ENCODE peak calls at places on chromosomes 16 and 17, in eight cellular contexts. S is psoas muscle, C is ovary, K is keratinocyte, Z is lower leg skin, D is left ventricle myocardium inferior, B is GM23338, H is AG10803. V is an unnamed sample.
A peak's percentile ranks its signal among the peaks of the same experiment; 100 is the strongest.

GRCh38 chr16:74868501-74868900 is 93.9 kb upstream of the FA2H start:
- DNase-seq in D (no peak), Z (no peak), B (peak; percentile 39), S (no peak), K (no peak), H (peak; percentile 29), C (no peak), V (no peak)

GRCh38 chr17:8753976-8754440 is 4.3 kb downstream of the SPDYE4 start:
- DNase-seq in H (peak; percentile 25), B (peak; percentile 71), S (no peak), Z (no peak), D (no peak), C (no peak), K (no peak), V (no peak)

GRCh38 chr16:27728691-27729090 is 178.7 kb downstream of the KATNIP start:
- DNase-seq in B (no peak), S (peak; percentile 18), D (no peak), C (no peak), K (no peak), H (no peak), Z (no peak), V (no peak)

GRCh38 chr17:10265100-10265810 is 66.8 kb upstream of the GAS7 start:
- DNase-seq in Z (no peak), C (no peak), S (no peak), D (no peak), H (peak; percentile 94), K (no peak), B (no peak), V (no peak)

GRCh38 chr16:52446076-52446475 is 100.9 kb downstream of the TOX3 start:
- DNase-seq in H (no peak), K (no peak), C (no peak), B (no peak), D (no peak), Z (no peak), S (no peak), V (no peak)

GRCh38 chr17:2926019-2926650 is 129.9 kb downstream of the RAP1GAP2 start:
- DNase-seq in C (no peak), D (no peak), H (no peak), Z (no peak), B (no peak), K (peak; percentile 89), S (no peak), V (peak; percentile 42)

GRCh38 chr17:8664426-8665105 is 34.0 kb upstream of the MYH10 start:
- DNase-seq in K (no peak), H (no peak), C (no peak), S (no peak), Z (no peak), D (no peak), B (no peak), V (no peak)

GRCh38 chr17:40074871-40075215 is 12.1 kb downstream of the THRA start:
- DNase-seq in H (no peak), B (no peak), C (no peak), K (no peak), S (no peak), Z (no peak), D (no peak), V (no peak)

GRCh38 chr16:1887711-1888354 is 15.9 kb upstream of the MEIOB start:
- DNase-seq in C (no peak), Z (no peak), B (no peak), H (no peak), D (no peak), S (no peak), K (no peak), V (no peak)

GRCh38 chr16:1879477-1879876 is 7.5 kb upstream of the MEIOB start:
- DNase-seq in K (no peak), H (no peak), B (no peak), C (no peak), S (no peak), D (no peak), Z (no peak), V (no peak)

GRCh38 chr16:1884889-1885288 is 12.9 kb upstream of the MEIOB start:
- DNase-seq in B (peak; percentile 46), K (no peak), D (no peak), Z (no peak), H (no peak), C (no peak), S (no peak), V (no peak)

GRCh38 chr16:1890024-1890700 is 18.2 kb upstream of the MEIOB start:
- DNase-seq in K (no peak), D (no peak), H (no peak), C (no peak), Z (no peak), B (no peak), S (no peak), V (no peak)

DNA sequence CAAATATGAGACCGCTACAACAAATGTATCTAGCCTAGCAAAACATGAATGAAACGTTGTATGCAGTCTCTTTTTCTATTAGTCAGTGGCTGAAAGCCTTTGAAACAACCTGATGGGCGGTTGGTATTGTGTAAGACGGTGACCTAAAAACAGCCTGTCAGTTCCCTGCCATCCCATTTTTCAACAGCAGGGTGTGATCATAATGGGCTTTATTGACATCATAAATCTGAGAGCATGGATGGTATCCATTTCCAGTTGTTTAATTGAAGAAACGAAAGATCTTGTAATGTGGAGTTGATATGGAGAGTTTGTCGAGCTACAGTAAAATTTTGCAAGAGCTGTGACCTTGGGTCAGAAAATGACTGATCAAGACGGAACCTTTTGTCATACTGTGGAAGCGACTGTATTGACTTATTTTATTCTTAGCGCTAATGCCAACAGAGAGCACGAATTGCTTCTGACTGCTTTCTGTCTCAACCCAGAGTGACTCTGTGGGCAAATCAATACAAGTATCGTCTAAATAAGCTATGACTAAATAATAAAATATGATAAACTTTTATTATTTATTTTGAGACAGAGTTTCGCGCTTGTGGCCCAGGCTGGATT is 12.3 kb upstream of the MEIOB start:
- DNase-seq in K (no peak), C (no peak), Z (no peak), D (no peak), H (peak; percentile 8), S (no peak), B (peak; percentile 54), V (no peak)
- TF ChIP-seq CTCF in K (no peak), C (no peak), Z (no peak), D (peak; percentile 13), H (peak; percentile 23), S (no peak), B (peak; percentile 21), V (no peak)

GRCh38 chr16:88842308-88842756 is 14.4 kb downstream of the GALNS start:
- DNase-seq in B (no peak), K (no peak), D (no peak), H (no peak), Z (no peak), C (no peak), S (no peak), V (no peak)

GRCh38 chr16:88842806-88843205 is 13.9 kb downstream of the GALNS start:
- DNase-seq in S (no peak), B (no peak), Z (no peak), D (no peak), K (no peak), C (no peak), H (no peak), V (no peak)

GRCh38 chr16:88846088-88846487 is 10.7 kb downstream of the GALNS start:
- DNase-seq in D (no peak), S (no peak), H (no peak), C (no peak), B (no peak), Z (no peak), K (no peak), V (no peak)

GRCh38 chr16:88843256-88843655 is 13.5 kb downstream of the GALNS start:
- DNase-seq in C (no peak), K (no peak), S (no peak), B (no peak), D (no peak), H (no peak), Z (no peak), V (no peak)

GRCh38 chr16:88844412-88845118 is 12.2 kb downstream of the GALNS start:
- DNase-seq in S (no peak), K (no peak), C (no peak), Z (no peak), D (no peak), H (no peak), B (peak; percentile 60), V (no peak)
- TF ChIP-seq CTCF in S (no peak), K (peak; percentile 37), C (no peak), Z (no peak), D (no peak), H (no peak), B (peak; percentile 32), V (no peak)

GRCh38 chr17:1464186-1464585 is 8.2 kb upstream of the CRK start:
- DNase-seq in H (no peak), S (no peak), B (no peak), D (no peak), K (no peak), C (peak; percentile 32), Z (no peak), V (no peak)

GRCh38 chr17:1460233-1460632 is 4.2 kb upstream of the CRK start:
- DNase-seq in Z (peak; percentile 42), C (peak; percentile 55), B (no peak), K (no peak), H (peak; percentile 52), S (peak; percentile 95), D (peak; percentile 85), V (peak; percentile 92)

GRCh38 chr17:1461193-1461944 is 5.3 kb upstream of the CRK start:
- DNase-seq in H (peak; percentile 48), B (peak; percentile 55), S (no peak), K (no peak), D (no peak), Z (no peak), C (no peak), V (no peak)

GRCh38 chr17:1467258-1467657 is 11.2 kb upstream of the CRK start:
- DNase-seq in D (no peak), S (no peak), B (no peak), Z (no peak), C (no peak), K (no peak), H (no peak), V (no peak)

DNA sequence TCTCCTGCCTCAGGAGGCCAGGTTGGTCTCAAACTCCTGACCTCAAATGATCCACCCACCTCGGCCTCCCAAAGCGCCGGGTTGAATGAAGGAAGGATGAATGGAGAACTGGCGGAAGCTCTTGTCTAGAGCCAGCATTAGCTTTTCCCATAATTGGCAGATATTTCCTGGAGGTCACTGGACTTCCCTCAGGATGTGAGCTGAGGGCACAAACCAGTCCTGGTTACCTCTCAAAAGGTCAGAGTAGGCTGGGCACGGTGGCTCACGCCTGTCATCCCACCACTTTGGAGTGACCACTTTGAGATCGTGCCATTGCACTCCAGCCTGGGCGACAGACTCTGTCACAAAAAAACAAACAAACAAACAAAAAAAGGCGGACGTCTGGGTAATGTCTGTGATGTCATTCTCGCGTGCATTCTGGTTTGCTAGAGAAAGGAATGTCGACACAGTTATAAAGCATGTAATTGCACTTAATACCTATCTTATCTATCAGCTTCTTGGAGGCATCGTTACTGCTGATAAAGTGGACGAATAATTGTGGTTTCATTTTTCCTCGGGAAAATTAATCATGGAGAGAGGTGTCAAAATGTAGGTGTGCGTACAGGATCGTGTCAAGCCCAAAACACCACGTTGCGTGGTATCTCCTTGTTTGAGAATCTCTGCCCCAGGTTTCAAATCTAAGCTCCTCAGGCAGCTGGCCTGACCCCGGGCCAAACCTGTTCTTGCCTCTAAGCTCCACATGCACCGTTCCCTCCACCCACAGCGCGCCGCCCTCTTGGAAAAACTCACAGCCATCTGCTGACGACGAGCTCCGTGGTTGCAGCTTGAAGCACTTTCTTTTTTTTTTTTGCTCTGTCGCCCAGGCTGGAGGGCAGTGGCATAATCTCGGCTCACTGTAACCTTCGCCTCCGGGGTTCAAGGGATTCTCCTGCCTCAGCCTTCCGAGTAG is 6.4 kb upstream of the CRK start:
- DNase-seq in D (no peak), K (no peak), B (no peak), C (peak; percentile 35), Z (no peak), H (no peak), S (no peak), V (no peak)
- TF ChIP-seq CTCF in D (no peak), K (no peak), B (no peak), C (no peak), Z (no peak), H (no peak), S (no peak), V (no peak)

GRCh38 chr16:86285938-86286921 is 224.1 kb upstream of the FOXF1 start:
- DNase-seq in K (no peak), D (no peak), C (no peak), H (no peak), S (no peak), B (no peak), Z (no peak), V (no peak)
- TF ChIP-seq CTCF in K (no peak), D (no peak), C (no peak), H (no peak), S (no peak), B (no peak), Z (no peak), V (no peak)

V was measured in pancreas.